ENCODE peak calls at places on chromosomes 7 and 10, in six cellular contexts. One of them, this sample, is unnamed.

GRCh38 chr7:130254555-130254954 is 12.1 kb upstream of the CPA2 start:
- DNase-seq in PC-9: no peak
- DNase-seq in stomach: no peak
- DNase-seq in lung: no peak
- DNase-seq in PC-3: no peak
- DNase-seq in ascending aorta: no peak
- DNase-seq in this sample: no peak

GRCh38 chr7:138556771-138557484 is 96.9 kb downstream of the TRIM24 start:
- DNase-seq in PC-9: no peak
- DNase-seq in stomach: no peak
- DNase-seq in lung: no peak
- DNase-seq in PC-3: no peak
- DNase-seq in ascending aorta: no peak
- DNase-seq in this sample: no peak

GRCh38 chr7:11742496-11742895 is 89.5 kb downstream of the THSD7A start:
- DNase-seq in PC-9: no peak
- DNase-seq in stomach: no peak
- DNase-seq in lung: no peak
- DNase-seq in PC-3: peak; percentile 26
- DNase-seq in ascending aorta: no peak
- DNase-seq in this sample: no peak

GRCh38 chr7:9148687-9149086 is 715.3 kb downstream of the NXPH1 start:
- DNase-seq in PC-9: no peak
- DNase-seq in stomach: no peak
- DNase-seq in lung: no peak
- DNase-seq in PC-3: no peak
- DNase-seq in ascending aorta: no peak
- DNase-seq in this sample: no peak

GRCh38 chr7:43647314-43647691 is 64.4 kb downstream of the STK17A start:
- DNase-seq in PC-9: no peak
- DNase-seq in stomach: no peak
- DNase-seq in lung: no peak
- DNase-seq in PC-3: no peak
- DNase-seq in ascending aorta: no peak
- DNase-seq in this sample: no peak

GRCh38 chr7:130272456-130273080 is 5.9 kb downstream of the CPA2 start:
- DNase-seq in PC-9: no peak
- DNase-seq in stomach: no peak
- DNase-seq in lung: no peak
- DNase-seq in PC-3: no peak
- DNase-seq in ascending aorta: no peak
- DNase-seq in this sample: no peak

GRCh38 chr7:5704534-5704922 is 76.9 kb downstream of the RNF216 start:
- DNase-seq in PC-9: peak; percentile 66
- DNase-seq in stomach: peak; percentile 81
- DNase-seq in lung: peak; percentile 74
- DNase-seq in PC-3: peak; percentile 87
- DNase-seq in ascending aorta: peak; percentile 93
- DNase-seq in this sample: peak; percentile 73

GRCh38 chr10:24670964-24671670 is 52.6 kb downstream of the ARHGAP21 start:
- DNase-seq in PC-9: no peak
- DNase-seq in stomach: no peak
- DNase-seq in lung: no peak
- DNase-seq in PC-3: no peak
- DNase-seq in ascending aorta: no peak
- DNase-seq in this sample: no peak

GRCh38 chr7:69402696-69403095 is 195.6 kb upstream of the AUTS2 start:
- DNase-seq in PC-9: no peak
- DNase-seq in stomach: no peak
- DNase-seq in lung: no peak
- DNase-seq in PC-3: no peak
- DNase-seq in ascending aorta: no peak
- DNase-seq in this sample: no peak

GRCh38 chr7:88167223-88167622 is 52.6 kb downstream of the SRI start:
- DNase-seq in PC-9: no peak
- DNase-seq in stomach: no peak
- DNase-seq in lung: no peak
- DNase-seq in PC-3: no peak
- DNase-seq in ascending aorta: no peak
- DNase-seq in this sample: peak; percentile 48

GRCh38 chr7:140519007-140519399 is 39.7 kb upstream of the MKRN1 start:
- DNase-seq in PC-9: no peak
- DNase-seq in stomach: no peak
- DNase-seq in lung: no peak
- DNase-seq in PC-3: no peak
- DNase-seq in ascending aorta: no peak
- DNase-seq in this sample: no peak

GRCh38 chr7:82362129-82362528 is 81.4 kb downstream of the CACNA2D1 start:
- DNase-seq in PC-9: no peak
- DNase-seq in stomach: no peak
- DNase-seq in lung: no peak
- DNase-seq in PC-3: no peak
- DNase-seq in ascending aorta: no peak
- DNase-seq in this sample: no peak

GRCh38 chr10:48505394-48506112 is 99.3 kb downstream of the ARHGAP22 start:
- DNase-seq in PC-9: no peak
- DNase-seq in stomach: peak; percentile 17
- DNase-seq in lung: no peak
- DNase-seq in PC-3: no peak
- DNase-seq in ascending aorta: peak; percentile 55
- DNase-seq in this sample: peak; percentile 24

GRCh38 chr10:117631276-117632151 is 89.0 kb downstream of the EMX2 start:
- DNase-seq in PC-9: no peak
- DNase-seq in stomach: no peak
- DNase-seq in lung: no peak
- DNase-seq in PC-3: no peak
- DNase-seq in ascending aorta: no peak
- DNase-seq in this sample: no peak

GRCh38 chr7:143913945-143914615 is 12.1 kb upstream of the TCAF1 start:
- DNase-seq in PC-9: no peak
- DNase-seq in stomach: no peak
- DNase-seq in lung: no peak
- DNase-seq in PC-3: no peak
- DNase-seq in ascending aorta: no peak
- DNase-seq in this sample: no peak

GRCh38 chr7:43405948-43406347 is 177.0 kb upstream of the STK17A start:
- DNase-seq in PC-9: peak; percentile 31
- DNase-seq in stomach: no peak
- DNase-seq in lung: no peak
- DNase-seq in PC-3: no peak
- DNase-seq in ascending aorta: no peak
- DNase-seq in this sample: no peak

GRCh38 chr10:69839696-69840345 is 38.1 kb downstream of the COL13A1 start:
- DNase-seq in PC-9: peak; percentile 84
- DNase-seq in stomach: no peak
- DNase-seq in lung: no peak
- DNase-seq in PC-3: peak; percentile 97
- DNase-seq in ascending aorta: no peak
- DNase-seq in this sample: no peak

GRCh38 chr10:31584098-31584631 is 265.1 kb downstream of the ZEB1 start:
- DNase-seq in PC-9: no peak
- DNase-seq in stomach: no peak
- DNase-seq in lung: no peak
- DNase-seq in PC-3: no peak
- DNase-seq in ascending aorta: no peak
- DNase-seq in this sample: peak; percentile 85

GRCh38 chr7:91267558-91267955 is 3.3 kb downstream of the FZD1 start:
- DNase-seq in PC-9: no peak
- DNase-seq in stomach: no peak
- DNase-seq in lung: no peak
- DNase-seq in PC-3: no peak
- DNase-seq in ascending aorta: no peak
- DNase-seq in this sample: no peak

GRCh38 chr10:113381906-113382562 is 170.8 kb upstream of the HABP2 start:
- DNase-seq in PC-9: no peak
- DNase-seq in stomach: no peak
- DNase-seq in lung: no peak
- DNase-seq in PC-3: peak; percentile 66
- DNase-seq in ascending aorta: no peak
- DNase-seq in this sample: no peak

GRCh38 chr10:48638739-48639527 is 34.1 kb upstream of the ARHGAP22 start:
- DNase-seq in PC-9: no peak
- DNase-seq in stomach: no peak
- DNase-seq in lung: no peak
- DNase-seq in PC-3: no peak
- DNase-seq in ascending aorta: no peak
- DNase-seq in this sample: no peak

GRCh38 chr10:10870523-10871241 is 147.0 kb upstream of the CELF2 start:
- DNase-seq in PC-9: no peak
- DNase-seq in stomach: no peak
- DNase-seq in lung: no peak
- DNase-seq in PC-3: no peak
- DNase-seq in ascending aorta: no peak
- DNase-seq in this sample: no peak

GRCh38 chr10:125159486-125159931 is 854 bp downstream of the CTBP2 start:
- DNase-seq in PC-9: no peak
- DNase-seq in stomach: peak; percentile 36
- DNase-seq in lung: no peak
- DNase-seq in PC-3: no peak
- DNase-seq in ascending aorta: peak; percentile 63
- DNase-seq in this sample: no peak

GRCh38 chr10:13912111-13912510 is 325.3 kb downstream of the PRPF18 start:
- DNase-seq in PC-9: no peak
- DNase-seq in stomach: no peak
- DNase-seq in lung: no peak
- DNase-seq in PC-3: no peak
- DNase-seq in ascending aorta: peak; percentile 48
- DNase-seq in this sample: no peak

DNA sequence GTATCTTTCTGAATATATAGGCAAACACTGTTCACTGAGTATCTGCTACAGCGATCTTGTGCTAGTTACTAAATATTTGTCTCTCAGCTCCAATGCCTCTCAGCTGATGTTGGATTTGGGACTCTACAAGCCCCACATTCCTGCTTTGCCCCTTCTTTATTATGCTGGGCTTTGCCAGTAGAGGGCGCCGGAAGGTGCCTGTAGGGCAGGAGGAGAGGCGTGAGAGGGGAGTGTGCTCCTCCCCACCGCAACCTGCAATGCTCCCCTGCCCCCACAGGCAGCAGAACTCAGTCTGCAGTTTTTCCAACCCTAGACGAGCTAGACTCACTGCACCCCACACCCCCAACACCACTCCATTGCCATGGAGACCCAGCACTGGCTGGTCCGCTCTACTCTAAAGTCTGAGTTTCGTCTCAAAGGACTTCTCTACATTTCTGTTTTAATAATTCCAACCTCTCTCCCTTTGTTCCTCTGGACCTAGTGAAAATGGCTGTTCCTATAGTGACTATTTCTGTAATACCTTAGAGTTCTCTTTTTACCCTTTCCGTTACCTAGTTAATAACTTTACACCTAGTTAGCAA is 337.6 kb downstream of the CCSER2 start:
- DNase-seq in PC-9: no peak
- DNase-seq in stomach: no peak
- DNase-seq in lung: peak; percentile 45
- DNase-seq in PC-3: peak; percentile 56
- DNase-seq in ascending aorta: no peak
- DNase-seq in this sample: peak; percentile 28
- TF ChIP-seq CTCF in PC-9: peak; percentile 56
- TF ChIP-seq CTCF in stomach: no peak
- TF ChIP-seq CTCF in lung: no peak
- TF ChIP-seq CTCF in PC-3: peak; percentile 69
- TF ChIP-seq CTCF in ascending aorta: no peak
- TF ChIP-seq CTCF in this sample: peak; percentile 52

GRCh38 chr10:46523881-46524470 is 32.5 kb downstream of the GPRIN2 start:
- DNase-seq in PC-9: peak; percentile 96
- DNase-seq in stomach: peak; percentile 28
- DNase-seq in lung: no peak
- DNase-seq in PC-3: peak; percentile 99
- DNase-seq in ascending aorta: peak; percentile 71
- DNase-seq in this sample: no peak

GRCh38 chr10:46524471-46525176 is 31.8 kb downstream of the GPRIN2 start:
- DNase-seq in PC-9: peak; percentile 99
- DNase-seq in stomach: peak; percentile 25
- DNase-seq in lung: no peak
- DNase-seq in PC-3: peak; percentile 77
- DNase-seq in ascending aorta: peak; percentile 62
- DNase-seq in this sample: no peak

GRCh38 chr10:46522295-46523118 is 34.0 kb downstream of the GPRIN2 start:
- DNase-seq in PC-9: no peak
- DNase-seq in stomach: peak; percentile 26
- DNase-seq in lung: no peak
- DNase-seq in PC-3: no peak
- DNase-seq in ascending aorta: peak; percentile 50
- DNase-seq in this sample: no peak

GRCh38 chr10:46525177-46525823 is 31.2 kb downstream of the GPRIN2 start:
- DNase-seq in PC-9: peak; percentile 90
- DNase-seq in stomach: peak; percentile 24
- DNase-seq in lung: no peak
- DNase-seq in PC-3: peak; percentile 84
- DNase-seq in ascending aorta: peak; percentile 57
- DNase-seq in this sample: no peak

GRCh38 chr10:46523119-46523880 is 33.2 kb downstream of the GPRIN2 start:
- DNase-seq in PC-9: no peak
- DNase-seq in stomach: peak; percentile 79
- DNase-seq in lung: no peak
- DNase-seq in PC-3: peak; percentile 76
- DNase-seq in ascending aorta: peak; percentile 66
- DNase-seq in this sample: no peak
- H3K4me3 ChIP-seq in PC-9: peak overlapping the region; percentile 29
- H3K4me3 ChIP-seq in stomach: no peak overlapping the region
- H3K4me3 ChIP-seq in lung: no peak overlapping the region
- H3K4me3 ChIP-seq in PC-3: peak overlapping the region; percentile 49
- H3K4me3 ChIP-seq in ascending aorta: no peak overlapping the region
- H3K4me3 ChIP-seq in this sample: no peak overlapping the region

GRCh38 chr10:111482074-111482350 is 405.2 kb downstream of the ADRA2A start:
- DNase-seq in PC-9: no peak
- DNase-seq in stomach: no peak
- DNase-seq in lung: no peak
- DNase-seq in PC-3: no peak
- DNase-seq in ascending aorta: no peak
- DNase-seq in this sample: no peak

GRCh38 chr10:111479966-111480365 is 403.1 kb downstream of the ADRA2A start:
- DNase-seq in PC-9: no peak
- DNase-seq in stomach: no peak
- DNase-seq in lung: no peak
- DNase-seq in PC-3: no peak
- DNase-seq in ascending aorta: no peak
- DNase-seq in this sample: no peak

GRCh38 chr10:111481271-111482073 is 404.6 kb downstream of the ADRA2A start:
- DNase-seq in PC-9: no peak
- DNase-seq in stomach: no peak
- DNase-seq in lung: no peak
- DNase-seq in PC-3: no peak
- DNase-seq in ascending aorta: no peak
- DNase-seq in this sample: peak; percentile 65

GRCh38 chr10:111486346-111486745 is 409.5 kb downstream of the ADRA2A start:
- DNase-seq in PC-9: no peak
- DNase-seq in stomach: no peak
- DNase-seq in lung: no peak
- DNase-seq in PC-3: no peak
- DNase-seq in ascending aorta: no peak
- DNase-seq in this sample: no peak

GRCh38 chr10:111482621-111483216 is 405.9 kb downstream of the ADRA2A start:
- DNase-seq in PC-9: no peak
- DNase-seq in stomach: no peak
- DNase-seq in lung: no peak
- DNase-seq in PC-3: no peak
- DNase-seq in ascending aorta: no peak
- DNase-seq in this sample: no peak
- TF ChIP-seq CTCF in PC-9: no peak
- TF ChIP-seq CTCF in stomach: no peak
- TF ChIP-seq CTCF in lung: no peak
- TF ChIP-seq CTCF in PC-3: no peak
- TF ChIP-seq CTCF in ascending aorta: no peak
- TF ChIP-seq CTCF in this sample: no peak

GRCh38 chr10:33229944-33230267 is 104.6 kb downstream of the NRP1 start:
- DNase-seq in PC-9: no peak
- DNase-seq in stomach: no peak
- DNase-seq in lung: no peak
- DNase-seq in PC-3: no peak
- DNase-seq in ascending aorta: no peak
- DNase-seq in this sample: no peak
- H3K4me3 ChIP-seq in PC-9: no peak overlapping the region
- H3K4me3 ChIP-seq in stomach: no peak overlapping the region
- H3K4me3 ChIP-seq in lung: no peak overlapping the region
- H3K4me3 ChIP-seq in PC-3: no peak overlapping the region
- H3K4me3 ChIP-seq in ascending aorta: no peak overlapping the region
- H3K4me3 ChIP-seq in this sample: no peak overlapping the region